ENCODE peak calls at places on chromosomes 12 and 14, in six cellular contexts. One of them, this sample, is unnamed.

GRCh38 chr12:113221997-113222729 is 899 bp downstream of the TPCN1 start:
- DNase-seq in GM23248: no peak
- DNase-seq in iPS-NIHi11: no peak
- DNase-seq in WERI-Rb-1: no peak
- DNase-seq in HTR-8/SVneo: no peak
- DNase-seq in NT2/D1: no peak
- DNase-seq in this sample: peak

GRCh38 chr14:64114796-64115195 is 179.4 kb downstream of the ESR2 start:
- DNase-seq in GM23248: no peak
- DNase-seq in iPS-NIHi11: no peak
- DNase-seq in WERI-Rb-1: no peak
- DNase-seq in HTR-8/SVneo: no peak
- DNase-seq in NT2/D1: no peak
- DNase-seq in this sample: no peak

GRCh38 chr14:56798447-56799326 is 11.6 kb downstream of the OTX2 start:
- DNase-seq in GM23248: no peak
- DNase-seq in iPS-NIHi11: no peak
- DNase-seq in WERI-Rb-1: peak
- DNase-seq in HTR-8/SVneo: no peak
- DNase-seq in NT2/D1: no peak
- DNase-seq in this sample: no peak

GRCh38 chr12:80704430-80704829 is 3.0 kb upstream of the MYF6 start:
- DNase-seq in GM23248: no peak
- DNase-seq in iPS-NIHi11: no peak
- DNase-seq in WERI-Rb-1: no peak
- DNase-seq in HTR-8/SVneo: no peak
- DNase-seq in NT2/D1: no peak
- DNase-seq in this sample: no peak

GRCh38 chr14:61281186-61281676 is at the start of gene TMEM30B:
- DNase-seq in GM23248: no peak
- DNase-seq in iPS-NIHi11: peak
- DNase-seq in WERI-Rb-1: no peak
- DNase-seq in HTR-8/SVneo: no peak
- DNase-seq in NT2/D1: no peak
- DNase-seq in this sample: peak

GRCh38 chr14:74495356-74495755 is 1.8 kb downstream of the ISCA2 start:
- DNase-seq in GM23248: no peak
- DNase-seq in iPS-NIHi11: no peak
- DNase-seq in WERI-Rb-1: no peak
- DNase-seq in HTR-8/SVneo: no peak
- DNase-seq in NT2/D1: no peak
- DNase-seq in this sample: no peak

GRCh38 chr12:116544656-116545055 is 14.5 kb upstream of the MAP1LC3B2 start:
- DNase-seq in GM23248: no peak
- DNase-seq in iPS-NIHi11: no peak
- DNase-seq in WERI-Rb-1: no peak
- DNase-seq in HTR-8/SVneo: no peak
- DNase-seq in NT2/D1: no peak
- DNase-seq in this sample: no peak

GRCh38 chr14:30779210-30779609 is 95.1 kb upstream of the COCH start:
- DNase-seq in GM23248: peak
- DNase-seq in iPS-NIHi11: no peak
- DNase-seq in WERI-Rb-1: no peak
- DNase-seq in HTR-8/SVneo: no peak
- DNase-seq in NT2/D1: no peak
- DNase-seq in this sample: no peak

GRCh38 chr14:44652640-44653039 is 145.6 kb upstream of the FSCB start:
- DNase-seq in GM23248: no peak
- DNase-seq in iPS-NIHi11: no peak
- DNase-seq in WERI-Rb-1: no peak
- DNase-seq in HTR-8/SVneo: no peak
- DNase-seq in NT2/D1: no peak
- DNase-seq in this sample: no peak

GRCh38 chr12:26298785-26299621 is 103.6 kb downstream of the SSPN start:
- DNase-seq in GM23248: peak
- DNase-seq in iPS-NIHi11: no peak
- DNase-seq in WERI-Rb-1: no peak
- DNase-seq in HTR-8/SVneo: peak
- DNase-seq in NT2/D1: no peak
- DNase-seq in this sample: no peak

GRCh38 chr12:120317258-120318105 is 10.1 kb downstream of the PLA2G1B start:
- DNase-seq in GM23248: peak
- DNase-seq in iPS-NIHi11: peak
- DNase-seq in WERI-Rb-1: peak
- DNase-seq in HTR-8/SVneo: peak
- DNase-seq in NT2/D1: peak
- DNase-seq in this sample: peak

GRCh38 chr14:65164068-65164824 is 61.9 kb upstream of the MAX start:
- DNase-seq in GM23248: peak
- DNase-seq in iPS-NIHi11: peak
- DNase-seq in WERI-Rb-1: peak
- DNase-seq in HTR-8/SVneo: peak
- DNase-seq in NT2/D1: no peak
- DNase-seq in this sample: peak

GRCh38 chr14:71108398-71109114 is 201.3 kb downstream of the PCNX1 start:
- DNase-seq in GM23248: no peak
- DNase-seq in iPS-NIHi11: no peak
- DNase-seq in WERI-Rb-1: no peak
- DNase-seq in HTR-8/SVneo: no peak
- DNase-seq in NT2/D1: no peak
- DNase-seq in this sample: no peak

GRCh38 chr12:78448692-78449091 is 415.9 kb upstream of the SYT1 start:
- DNase-seq in GM23248: no peak
- DNase-seq in iPS-NIHi11: no peak
- DNase-seq in WERI-Rb-1: no peak
- DNase-seq in HTR-8/SVneo: no peak
- DNase-seq in NT2/D1: no peak
- DNase-seq in this sample: no peak

GRCh38 chr14:50658203-50658602 is 9.9 kb downstream of the SAV1 start:
- DNase-seq in GM23248: peak
- DNase-seq in iPS-NIHi11: peak
- DNase-seq in WERI-Rb-1: no peak
- DNase-seq in HTR-8/SVneo: no peak
- DNase-seq in NT2/D1: no peak
- DNase-seq in this sample: no peak

GRCh38 chr12:24821691-24822090 is 127.2 kb downstream of the BCAT1 start:
- DNase-seq in GM23248: peak
- DNase-seq in iPS-NIHi11: no peak
- DNase-seq in WERI-Rb-1: no peak
- DNase-seq in HTR-8/SVneo: no peak
- DNase-seq in NT2/D1: no peak
- DNase-seq in this sample: no peak

GRCh38 chr14:50524731-50525510 is 7.4 kb downstream of the MAP4K5 start:
- DNase-seq in GM23248: no peak
- DNase-seq in iPS-NIHi11: no peak
- DNase-seq in WERI-Rb-1: no peak
- DNase-seq in HTR-8/SVneo: no peak
- DNase-seq in NT2/D1: no peak
- DNase-seq in this sample: no peak

GRCh38 chr12:125183187-125184067 is 118.2 kb downstream of the AACS start:
- DNase-seq in GM23248: peak
- DNase-seq in iPS-NIHi11: peak
- DNase-seq in WERI-Rb-1: peak
- DNase-seq in HTR-8/SVneo: peak
- DNase-seq in NT2/D1: peak
- DNase-seq in this sample: peak

GRCh38 chr14:95489163-95489887 is 27.1 kb downstream of the SYNE3 start:
- DNase-seq in GM23248: no peak
- DNase-seq in iPS-NIHi11: no peak
- DNase-seq in WERI-Rb-1: no peak
- DNase-seq in HTR-8/SVneo: no peak
- DNase-seq in NT2/D1: no peak
- DNase-seq in this sample: no peak

GRCh38 chr12:48899651-48900050 is 25.6 kb downstream of the FKBP11 start:
- DNase-seq in GM23248: no peak
- DNase-seq in iPS-NIHi11: no peak
- DNase-seq in WERI-Rb-1: no peak
- DNase-seq in HTR-8/SVneo: no peak
- DNase-seq in NT2/D1: no peak
- DNase-seq in this sample: no peak

GRCh38 chr12:12999276-12999958 is 648 bp downstream of the HEBP1 start:
- DNase-seq in GM23248: peak
- DNase-seq in iPS-NIHi11: no peak
- DNase-seq in WERI-Rb-1: no peak
- DNase-seq in HTR-8/SVneo: no peak
- DNase-seq in NT2/D1: peak
- DNase-seq in this sample: no peak

GRCh38 chr14:105466491-105467248 is 8.0 kb upstream of the CRIP2 start:
- DNase-seq in GM23248: no peak
- DNase-seq in iPS-NIHi11: no peak
- DNase-seq in WERI-Rb-1: no peak
- DNase-seq in HTR-8/SVneo: no peak
- DNase-seq in NT2/D1: no peak
- DNase-seq in this sample: no peak

GRCh38 chr14:55717621-55718020 is 137.6 kb downstream of the KTN1 start:
- DNase-seq in GM23248: no peak
- DNase-seq in iPS-NIHi11: no peak
- DNase-seq in WERI-Rb-1: no peak
- DNase-seq in HTR-8/SVneo: no peak
- DNase-seq in NT2/D1: no peak
- DNase-seq in this sample: no peak

GRCh38 chr14:99757331-99758070 is 35.7 kb upstream of the EML1 start:
- DNase-seq in GM23248: peak
- DNase-seq in iPS-NIHi11: no peak
- DNase-seq in WERI-Rb-1: no peak
- DNase-seq in HTR-8/SVneo: peak
- DNase-seq in NT2/D1: no peak
- DNase-seq in this sample: no peak

GRCh38 chr14:101408077-101408831 is 153.0 kb upstream of the DIO3 start:
- DNase-seq in GM23248: peak
- DNase-seq in iPS-NIHi11: no peak
- DNase-seq in WERI-Rb-1: no peak
- DNase-seq in HTR-8/SVneo: peak
- DNase-seq in NT2/D1: no peak
- DNase-seq in this sample: no peak

GRCh38 chr14:48253020-48253419 is 577.6 kb upstream of the MDGA2 start:
- DNase-seq in GM23248: no peak
- DNase-seq in iPS-NIHi11: no peak
- DNase-seq in WERI-Rb-1: no peak
- DNase-seq in HTR-8/SVneo: no peak
- DNase-seq in NT2/D1: no peak
- DNase-seq in this sample: no peak

GRCh38 chr12:78441737-78442453 is 422.7 kb upstream of the SYT1 start:
- DNase-seq in GM23248: peak
- DNase-seq in iPS-NIHi11: no peak
- DNase-seq in WERI-Rb-1: no peak
- DNase-seq in HTR-8/SVneo: no peak
- DNase-seq in NT2/D1: no peak
- DNase-seq in this sample: no peak

GRCh38 chr12:97960225-97960624 is 497.6 kb downstream of the RMST start:
- DNase-seq in GM23248: no peak
- DNase-seq in iPS-NIHi11: peak
- DNase-seq in WERI-Rb-1: no peak
- DNase-seq in HTR-8/SVneo: no peak
- DNase-seq in NT2/D1: no peak
- DNase-seq in this sample: no peak

GRCh38 chr12:58847876-58848600 is 72.3 kb downstream of the LRIG3 start:
- DNase-seq in GM23248: no peak
- DNase-seq in iPS-NIHi11: no peak
- DNase-seq in WERI-Rb-1: no peak
- DNase-seq in HTR-8/SVneo: peak
- DNase-seq in NT2/D1: no peak
- DNase-seq in this sample: no peak

GRCh38 chr12:3832738-3833137 is 40.5 kb downstream of the PARP11 start:
- DNase-seq in GM23248: peak
- DNase-seq in iPS-NIHi11: no peak
- DNase-seq in WERI-Rb-1: no peak
- DNase-seq in HTR-8/SVneo: no peak
- DNase-seq in NT2/D1: no peak
- DNase-seq in this sample: no peak

GRCh38 chr14:34014936-34015335 is 64.1 kb upstream of the EGLN3 start:
- DNase-seq in GM23248: no peak
- DNase-seq in iPS-NIHi11: no peak
- DNase-seq in WERI-Rb-1: peak
- DNase-seq in HTR-8/SVneo: no peak
- DNase-seq in NT2/D1: no peak
- DNase-seq in this sample: no peak

GRCh38 chr12:121784460-121784859 is 9.0 kb downstream of the RHOF start:
- DNase-seq in GM23248: peak
- DNase-seq in iPS-NIHi11: no peak
- DNase-seq in WERI-Rb-1: no peak
- DNase-seq in HTR-8/SVneo: peak
- DNase-seq in NT2/D1: no peak
- DNase-seq in this sample: no peak